ENCODE peak calls at places on chromosome 9, in seven cellular contexts. M is uterus, G is gastrocnemius medialis, E is Peyer's patch, Q is body of pancreas, A is GM12878, V is heart left ventricle. N is an unnamed sample.

GRCh38 chr9:15253197-15253596 is 53.8 kb downstream of the TTC39B start:
- DNase-seq in Q (no peak), V (no peak), E (no peak), M (no peak), A (no peak), G (no peak), N (no peak)

GRCh38 chr9:79215819-79216218 is 355.9 kb upstream of the TLE4 start:
- DNase-seq in A (no peak), E (no peak), V (no peak), G (no peak), Q (no peak), M (no peak), N (no peak)

GRCh38 chr9:123997665-123998277 is 13.8 kb upstream of the LHX2 start:
- DNase-seq in M (no peak), G (peak), V (peak), E (peak), A (peak), Q (no peak), N (no peak)

GRCh38 chr9:132078369-132079356 is 1.0 kb downstream of the MED27 start:
- DNase-seq in V (no peak), Q (no peak), A (no peak), G (no peak), E (peak), M (peak), N (peak)

GRCh38 chr9:135583686-135584011 is 22.1 kb downstream of the PAEP start:
- DNase-seq in M (no peak), G (no peak), V (no peak), Q (no peak), E (peak), A (no peak), N (no peak)

GRCh38 chr9:94169978-94170377 is 85.7 kb downstream of the PTPDC1 start:
- DNase-seq in A (no peak), G (no peak), V (no peak), E (no peak), Q (no peak), M (no peak), N (no peak)

GRCh38 chr9:113352006-113352405 is 2.7 kb downstream of the BSPRY start:
- DNase-seq in G (no peak), E (no peak), A (no peak), V (no peak), Q (no peak), M (no peak), N (no peak)

GRCh38 chr9:98021306-98022040 is 35.1 kb upstream of the NANS start:
- DNase-seq in G (peak), E (peak), A (no peak), Q (no peak), M (no peak), V (peak), N (no peak)

GRCh38 chr9:79254900-79255651 is 316.7 kb upstream of the TLE4 start:
- DNase-seq in G (no peak), M (no peak), E (no peak), V (no peak), Q (no peak), A (no peak), N (no peak)

GRCh38 chr9:20640331-20641187 is 18.3 kb upstream of the MLLT3 start:
- DNase-seq in G (no peak), V (peak), A (peak), Q (peak), E (peak), M (no peak), N (peak)

GRCh38 chr9:132077881-132078280 is 1.8 kb downstream of the MED27 start:
- DNase-seq in Q (no peak), V (no peak), A (no peak), M (no peak), G (no peak), E (no peak), N (no peak)

GRCh38 chr9:76729980-76730737 is 34.1 kb upstream of the PCA3 start:
- DNase-seq in V (no peak), A (no peak), E (no peak), G (no peak), M (no peak), Q (no peak), N (no peak)

GRCh38 chr9:113220467-113221002 is 542 bp downstream of the FKBP15 start:
- DNase-seq in G (no peak), E (no peak), V (no peak), M (no peak), A (no peak), Q (no peak), N (peak)

GRCh38 chr9:134533850-134534585 is 107.6 kb upstream of the COL5A1 start:
- DNase-seq in V (no peak), M (peak), G (no peak), E (no peak), A (no peak), Q (no peak), N (no peak)

GRCh38 chr9:34403554-34404380 is 27.1 kb upstream of the MYORG start:
- DNase-seq in Q (peak), V (peak), A (no peak), G (peak), M (peak), E (peak), N (peak)

GRCh38 chr9:128414461-128414860 is 6.2 kb upstream of the CERCAM start:
- DNase-seq in A (no peak), E (no peak), G (no peak), M (no peak), V (no peak), Q (no peak), N (no peak)

GRCh38 chr9:22079873-22080341 is 70.8 kb upstream of the CDKN2B start:
- DNase-seq in E (peak), V (no peak), A (peak), Q (no peak), G (peak), M (peak), N (no peak)

GRCh38 chr9:114313186-114313585 is 9.7 kb upstream of the ORM1 start:
- DNase-seq in E (peak), G (no peak), A (no peak), V (no peak), Q (no peak), M (no peak), N (no peak)

GRCh38 chr9:135218331-135219225 is 131.1 kb downstream of the OLFM1 start:
- DNase-seq in V (no peak), M (no peak), G (no peak), Q (peak), E (no peak), A (no peak), N (no peak)

GRCh38 chr9:38263534-38263933 is 129.0 kb upstream of the ALDH1B1 start:
- DNase-seq in G (no peak), V (no peak), A (no peak), M (no peak), E (no peak), Q (no peak), N (peak)

GRCh38 chr9:35835216-35835604 is 6.2 kb downstream of the TMEM8B start:
- DNase-seq in M (no peak), A (no peak), E (no peak), V (no peak), Q (peak), G (no peak), N (peak)

GRCh38 chr9:1052908-1053590 is 2.9 kb downstream of the DMRT2 start:
- DNase-seq in G (no peak), M (no peak), E (no peak), V (no peak), Q (no peak), A (no peak), N (no peak)

GRCh38 chr9:100848731-100849130 is 179.8 kb upstream of the PLPPR1 start:
- DNase-seq in G (no peak), A (no peak), V (no peak), M (no peak), E (no peak), Q (no peak), N (no peak)

GRCh38 chr9:97596906-97597305 is 36.3 kb downstream of the TSTD2 start:
- DNase-seq in M (no peak), V (no peak), A (no peak), E (no peak), Q (no peak), G (no peak), N (no peak)

GRCh38 chr9:114501786-114502682 is 3.2 kb downstream of the WHRN start:
- DNase-seq in M (no peak), G (no peak), A (no peak), E (no peak), V (no peak), Q (peak), N (no peak)

GRCh38 chr9:130213898-130214761 is 41.9 kb downstream of the NCS1 start:
- DNase-seq in G (no peak), M (no peak), V (no peak), Q (no peak), A (no peak), E (no peak), N (peak)

GRCh38 chr9:110892689-110893088 is 145.6 kb downstream of the LPAR1 start:
- DNase-seq in A (no peak), G (no peak), E (no peak), V (no peak), M (no peak), Q (no peak), N (no peak)
- TF ChIP-seq POLR2A in A (no peak), G (no peak), E (no peak), V (no peak), M (no peak), Q (no peak), N (no peak)

GRCh38 chr9:71769175-71770165 is 1.2 kb upstream of the CEMIP2 start:
- DNase-seq in Q (peak), M (peak), E (peak), G (peak), V (peak), A (no peak), N (peak)
- TF ChIP-seq POLR2A in Q (peak), M (no peak), E (no peak), G (peak), V (no peak), A (no peak), N (no peak)

DNA sequence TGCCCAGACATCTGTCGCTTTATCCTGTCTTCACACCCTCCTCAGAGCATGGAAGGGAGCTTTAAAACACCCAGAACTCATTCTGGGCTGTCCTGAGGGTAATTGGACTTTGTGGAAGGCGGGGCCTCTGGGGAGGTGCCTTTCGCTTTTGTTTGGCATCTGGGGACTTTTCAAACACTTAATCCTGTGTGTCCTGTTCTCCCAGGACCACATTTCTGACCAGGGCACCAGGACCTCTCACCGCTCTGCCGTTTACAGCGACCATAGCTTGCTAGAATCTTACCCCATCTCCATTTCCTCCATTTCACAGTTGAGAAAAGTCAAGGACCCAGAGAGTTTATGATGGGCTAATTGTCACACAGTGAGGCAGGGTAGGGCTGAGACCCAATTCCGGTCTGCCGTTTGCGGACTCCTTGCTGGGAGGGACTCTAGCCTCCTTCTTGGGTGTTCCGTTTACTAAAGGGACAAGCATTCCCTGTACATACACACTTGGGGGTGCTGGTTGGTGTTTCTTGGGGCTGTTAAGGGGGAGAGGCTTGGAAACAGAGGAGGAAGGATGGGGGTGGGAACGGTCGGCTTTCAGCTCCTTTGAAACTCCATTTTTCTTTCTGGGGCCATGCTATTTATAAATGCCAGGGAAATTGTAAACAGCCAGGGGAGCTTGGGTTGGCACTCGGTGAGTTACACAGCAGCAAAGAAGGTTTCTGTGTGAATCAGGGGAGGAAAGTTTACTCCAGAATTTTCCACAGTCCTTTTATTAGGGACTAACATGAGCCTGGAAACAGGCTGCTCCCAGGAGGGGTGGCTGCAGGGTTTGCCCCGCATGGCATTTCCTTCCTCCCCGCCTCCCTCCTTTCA is 1.3 kb downstream of the GSN start:
- DNase-seq in V (no peak), E (peak), M (peak), Q (peak), G (no peak), A (no peak), N (peak)
- TF ChIP-seq POLR2A in V (no peak), E (no peak), M (peak), Q (peak), G (no peak), A (no peak), N (no peak)

GRCh38 chr9:26975728-26976707 is 19.8 kb downstream of the IFT74 start:
- DNase-seq in G (no peak), M (peak), Q (peak), A (no peak), V (peak), E (peak), N (peak)
- TF ChIP-seq POLR2A in G (no peak), M (no peak), Q (no peak), A (no peak), V (no peak), E (no peak), N (no peak)